ENCODE peak calls at places on chromosome 22, in five cellular contexts. K is H1, E is stomach, G is upper lobe of left lung, F is suprapubic skin. X is an unnamed sample.

GRCh38 chr22:35443338-35443737 is 43.4 kb downstream of the MCM5 start:
- DNase-seq in G (no peak), K (no peak), F (no peak), E (no peak), X (no peak)

GRCh38 chr22:18968011-18968749 is 32.1 kb upstream of the PRODH start:
- DNase-seq in F (no peak), G (no peak), E (no peak), K (no peak), X (no peak)

GRCh38 chr22:42256930-42257329 is 13.5 kb downstream of the TCF20 start:
- DNase-seq in E (no peak), F (no peak), K (no peak), G (no peak), X (no peak)

GRCh38 chr22:41915035-41915782 is at the start of gene SHISA8:
- DNase-seq in E (peak; percentile 67), K (no peak), G (no peak), F (no peak), X (no peak)

GRCh38 chr22:28969401-28970168 is 86.2 kb downstream of the ZNRF3 start:
- DNase-seq in E (no peak), F (no peak), G (no peak), K (no peak), X (no peak)

GRCh38 chr22:43173976-43174720 is 12.8 kb downstream of the TTLL12 start:
- DNase-seq in G (no peak), E (no peak), K (no peak), F (no peak), X (no peak)

GRCh38 chr22:29341056-29341848 is 25.8 kb upstream of the RASL10A start:
- DNase-seq in K (no peak), G (no peak), E (no peak), F (no peak), X (no peak)

GRCh38 chr22:31732089-31732829 is 17.7 kb downstream of the PRR14L start:
- DNase-seq in G (no peak), K (no peak), F (no peak), E (no peak), X (no peak)

GRCh38 chr22:47168900-47169800 is 406.7 kb downstream of the TBC1D22A start:
- DNase-seq in E (peak; percentile 25), F (peak; percentile 71), G (peak; percentile 21), K (peak; percentile 25), X (peak; percentile 46)

GRCh38 chr22:41781508-41781906 is 19.0 kb upstream of the CCDC134 start:
- DNase-seq in K (no peak), G (no peak), F (no peak), E (no peak), X (no peak)

DNA sequence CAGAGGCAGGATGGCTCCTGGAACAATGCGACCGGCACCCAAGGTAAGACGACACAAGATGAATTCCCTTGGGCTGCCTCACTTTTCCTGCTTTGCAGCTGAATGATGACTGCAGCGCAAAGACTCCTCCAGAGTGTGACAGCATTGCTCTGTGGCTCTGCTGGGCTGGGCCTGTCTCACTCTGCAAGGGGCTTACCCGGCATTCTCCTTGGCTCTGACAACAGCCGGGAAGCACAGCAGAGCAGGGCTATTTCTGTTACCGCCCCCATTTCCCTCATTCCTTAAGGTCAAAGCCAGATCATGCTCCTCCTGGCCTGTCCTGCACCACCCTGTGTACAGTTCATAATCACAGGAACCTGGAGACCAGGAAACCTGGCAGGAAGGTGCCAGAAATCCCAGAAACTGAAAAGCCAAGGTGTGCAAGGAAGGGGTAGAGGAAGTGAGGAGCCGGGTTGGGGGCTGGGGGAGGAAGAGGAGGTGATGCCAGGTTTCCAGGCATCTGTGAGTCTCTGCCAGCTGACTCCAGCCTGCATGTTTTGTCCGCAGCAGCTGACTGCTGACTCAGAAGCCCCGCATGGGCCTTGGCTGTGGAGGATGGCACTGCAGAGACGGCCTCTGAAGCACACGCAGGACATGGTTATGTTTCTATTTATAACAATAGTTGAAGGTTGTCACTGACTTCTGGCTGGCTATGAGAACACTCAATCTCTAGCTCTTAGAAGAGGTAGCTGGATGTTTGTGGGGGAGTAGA is 113.6 kb downstream of the MICAL3 start:
- DNase-seq in E (no peak), G (no peak), F (no peak), K (no peak), X (peak; percentile 94)
- TF ChIP-seq POLR2AphosphoS5 in E (peak; percentile 43), G (peak; percentile 29), F (no peak), K (no peak), X (no peak)

DNA sequence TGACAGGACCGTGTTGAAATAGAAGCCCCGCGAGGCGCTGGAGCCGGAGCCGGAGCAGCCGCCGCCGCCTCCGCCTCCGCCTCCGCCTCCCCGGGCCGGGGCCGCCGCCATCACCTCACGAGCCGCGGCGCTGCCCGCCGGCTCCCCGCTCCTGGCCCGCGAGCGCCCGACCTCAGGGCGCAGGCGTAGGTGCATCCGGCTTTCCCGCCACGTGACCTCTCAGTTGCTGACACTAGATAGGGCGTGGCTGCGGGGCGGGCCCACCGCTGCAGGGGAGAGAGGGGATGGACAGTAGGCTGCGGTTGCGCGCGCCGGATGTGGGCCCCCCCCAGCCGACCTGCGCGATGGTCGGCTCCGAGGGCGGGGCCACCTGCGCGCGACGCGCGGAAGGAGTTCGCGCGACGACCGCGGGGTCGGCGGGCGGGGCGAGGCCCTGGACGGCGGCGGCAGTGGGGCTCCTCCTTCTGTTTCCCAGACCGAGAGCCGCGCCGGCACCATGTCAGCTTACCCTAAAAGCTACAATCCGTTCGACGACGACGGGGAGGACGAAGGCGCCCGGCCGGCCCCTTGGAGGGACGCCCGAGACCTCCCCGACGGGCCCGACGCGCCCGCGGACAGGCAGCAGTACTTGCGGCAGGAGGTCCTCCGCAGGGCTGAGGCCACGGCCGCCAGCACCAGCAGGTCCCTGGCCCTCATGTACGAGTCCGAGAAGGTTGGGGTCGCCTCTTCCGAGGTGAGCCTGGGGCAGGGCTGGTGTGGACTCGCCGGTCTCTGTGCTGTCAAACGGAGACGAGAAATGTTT is at the start of the genes PI4KA and SNAP29:
- DNase-seq in F (peak; percentile 100), G (peak; percentile 100), K (peak; percentile 87), E (peak; percentile 99), X (peak; percentile 100)
- TF ChIP-seq EP300 in F (no peak), G (no peak), K (peak; percentile 100), E (no peak), X (peak; percentile 58)

GRCh38 chr22:46104170-46104880 is 46.0 kb upstream of the PPARA start:
- DNase-seq in G (no peak), F (no peak), K (no peak), E (peak; percentile 83), X (no peak)
- H3K4me1 ChIP-seq in G (peaks cover 82% of the 10 kb centered on the region), F (peaks cover 100% of the 10 kb centered on the region), K (no peaks in the 10 kb centered on the region), E (peaks cover 81% of the 10 kb centered on the region), X (no peaks in the 10 kb centered on the region)

DNA sequence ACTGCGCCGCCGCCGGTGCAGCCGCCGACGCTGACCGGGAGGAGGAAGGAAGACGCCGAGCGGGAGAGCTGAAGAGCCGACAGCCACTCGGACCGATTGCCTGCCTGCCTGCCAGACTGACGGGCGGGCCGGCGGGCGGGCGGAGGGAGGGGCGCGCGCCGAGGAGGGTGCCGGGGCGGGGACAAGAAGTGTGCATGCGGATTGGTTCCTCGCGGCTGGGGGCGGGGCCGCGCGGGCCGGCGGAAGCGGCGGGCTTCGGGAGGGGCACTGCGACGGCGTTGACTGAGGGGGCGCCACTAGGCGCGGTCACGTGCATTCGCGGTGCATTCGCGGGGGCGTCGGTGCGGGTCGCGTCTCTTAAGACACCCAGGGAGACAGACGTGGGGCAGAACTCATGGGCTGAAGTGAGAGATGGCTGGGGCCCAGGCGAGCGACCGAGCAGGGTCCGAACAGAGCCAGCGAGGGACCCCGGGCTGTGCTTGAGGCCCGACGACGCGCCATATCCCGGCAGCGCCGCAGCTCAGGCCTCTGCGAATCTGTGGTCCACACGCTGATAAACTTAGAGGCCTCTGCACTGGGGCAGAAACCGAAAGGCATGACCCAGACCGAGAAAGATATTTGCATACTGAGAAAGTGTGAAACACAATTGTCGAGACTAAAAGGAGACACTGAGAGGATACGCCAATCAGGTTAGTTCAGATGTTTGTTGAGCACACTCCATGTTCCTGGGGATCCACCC is at the start of gene MAPK1:
- DNase-seq in K (peak; percentile 51), G (peak; percentile 95), E (peak; percentile 93), F (peak; percentile 96), X (peak; percentile 96)
- TF ChIP-seq POLR2AphosphoS5 in K (peak; percentile 90), G (peak; percentile 91), E (peak; percentile 58), F (peak; percentile 42), X (peak; percentile 97)

GRCh38 chr22:30541979-30542810 is 4.3 kb downstream of the SEC14L6 start:
- DNase-seq in K (no peak), F (no peak), E (peak; percentile 28), G (peak; percentile 30), X (no peak)
- TF ChIP-seq EP300 in K (no peak), F (no peak), E (no peak), G (no peak), X (no peak)

DNA sequence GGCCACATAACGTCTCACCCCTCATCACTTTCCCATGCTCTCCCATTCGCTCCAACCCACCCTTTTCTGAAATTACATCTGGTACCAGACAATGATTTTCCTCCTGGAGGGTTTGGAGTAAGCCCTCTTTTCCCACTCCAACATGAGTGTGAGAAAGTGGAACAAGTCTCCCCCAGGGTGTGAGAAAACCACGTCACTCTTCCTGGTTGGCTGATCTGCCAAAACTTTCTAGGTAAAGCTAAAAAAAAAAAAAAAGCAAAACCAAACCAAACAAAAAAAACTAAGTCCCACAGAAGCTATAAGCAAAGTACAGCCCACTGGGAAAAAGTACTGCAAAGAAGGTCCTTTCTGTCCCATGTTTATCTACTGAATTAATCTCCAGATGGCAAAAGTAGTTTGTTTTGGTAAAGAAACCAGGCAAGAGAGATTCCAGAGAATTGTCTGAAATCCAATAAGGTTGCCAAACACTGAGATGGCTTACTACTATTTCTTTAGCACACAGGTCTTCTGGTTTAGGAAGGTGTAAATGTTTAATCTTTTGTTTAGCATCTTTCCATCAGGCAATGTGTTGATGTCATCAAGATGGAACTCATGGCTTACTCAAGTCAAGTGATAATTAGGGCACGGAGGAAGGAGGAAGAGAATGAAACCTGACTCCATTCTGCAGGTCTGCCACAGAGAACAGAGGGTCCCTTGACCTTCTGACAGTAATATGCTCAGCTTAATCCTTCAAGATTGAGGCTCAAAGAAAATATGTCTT is 395.6 kb downstream of the LARGE1 start:
- DNase-seq in K (no peak), E (no peak), G (no peak), F (no peak), X (no peak)
- H3K4me1 ChIP-seq in K (peaks cover 4% of the 10 kb centered on the region), E (no peaks in the 10 kb centered on the region), G (no peaks in the 10 kb centered on the region), F (no peaks in the 10 kb centered on the region), X (no peaks in the 10 kb centered on the region)

DNA sequence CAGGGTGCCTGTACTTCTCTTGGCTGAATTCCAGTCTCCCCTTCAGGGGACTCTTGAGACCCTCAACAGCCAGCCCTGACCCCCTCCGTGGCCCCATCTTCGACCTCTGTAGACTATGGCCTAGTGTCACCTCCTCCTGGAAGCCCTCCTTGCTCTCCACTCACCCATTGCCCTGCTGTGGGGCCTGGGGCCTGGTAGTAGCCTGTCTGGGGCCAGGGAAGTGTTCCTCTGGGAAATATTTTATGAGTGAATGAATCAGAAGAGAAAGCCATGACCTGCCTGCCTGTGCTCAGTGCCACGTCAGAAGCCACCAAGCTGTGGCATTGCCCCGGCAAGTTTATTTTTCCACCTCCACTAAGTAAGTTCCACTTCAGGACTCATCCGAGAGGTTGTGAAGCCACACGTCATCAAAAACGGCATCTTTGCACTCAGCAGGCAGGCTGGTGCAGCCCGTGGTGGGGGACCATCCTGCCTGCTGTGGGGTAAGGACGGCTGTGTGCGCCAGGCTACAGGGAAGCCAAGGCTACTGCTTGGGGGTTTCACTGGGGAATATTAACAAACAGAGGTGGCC is 59.6 kb upstream of the PPARA start:
- DNase-seq in K (no peak), F (no peak), E (no peak), G (no peak), X (peak; percentile 74)
- TF ChIP-seq POLR2AphosphoS5 in K (no peak), F (no peak), E (no peak), G (no peak), X (no peak)